ENCODE peak calls at places on chromosomes 1 and 21, in six cellular contexts. S is K562, R is GM12878, C is A549, V is upper lobe of left lung, A is HepG2. D is an unnamed sample.

GRCh38 chr1:233269656-233270055 is 25.9 kb downstream of the PCNX2 start:
- ATAC-seq in S (no peak), A (no peak), V (no peak), C (no peak), R (no peak), D (no peak)

GRCh38 chr1:210722410-210723081 is 393.8 kb downstream of the HHAT start:
- ATAC-seq in V (no peak), C (no peak), R (no peak), S (no peak), A (no peak), D (no peak)

GRCh38 chr1:62024690-62025089 is 170.0 kb upstream of the L1TD1 start:
- ATAC-seq in R (no peak), S (no peak), V (no peak), C (no peak), A (no peak), D (no peak)

GRCh38 chr1:169824153-169824552 is 29.4 kb upstream of the METTL18 start:
- ATAC-seq in A (peak), R (no peak), S (no peak), V (no peak), C (no peak), D (no peak)

GRCh38 chr1:76862447-76862846 is 4.8 kb upstream of the ST6GALNAC5 start:
- ATAC-seq in R (no peak), S (no peak), A (no peak), C (no peak), V (no peak), D (no peak)

GRCh38 chr1:36673207-36673606 is 190.5 kb upstream of the CSF3R start:
- ATAC-seq in V (no peak), R (no peak), C (no peak), S (no peak), A (no peak), D (no peak)

GRCh38 chr1:101262601-101263348 is 26.0 kb downstream of the S1PR1 start:
- ATAC-seq in A (no peak), S (peak), V (no peak), C (no peak), R (peak), D (no peak)

GRCh38 chr1:89635825-89636815 is 3.2 kb downstream of the LRRC8C start:
- ATAC-seq in S (no peak), C (no peak), R (no peak), V (no peak), A (no peak), D (no peak)

GRCh38 chr1:187715483-187715882 is 886.7 kb downstream of the PLA2G4A start:
- ATAC-seq in S (no peak), V (no peak), A (no peak), R (no peak), C (no peak), D (no peak)

GRCh38 chr1:41365772-41366427 is 4.7 kb downstream of the FOXO6 start:
- ATAC-seq in R (peak), A (no peak), C (no peak), S (no peak), V (no peak), D (no peak)

GRCh38 chr21:32604484-32604883 is 7.7 kb downstream of the CFAP298 start:
- ATAC-seq in S (no peak), V (no peak), C (no peak), R (no peak), A (no peak), D (no peak)

GRCh38 chr1:212291505-212292134 is 6.4 kb downstream of the PPP2R5A start:
- ATAC-seq in S (peak), R (peak), A (peak), V (peak), C (peak), D (no peak)

GRCh38 chr1:170967042-170967910 is 31.9 kb downstream of the MROH9 start:
- ATAC-seq in S (no peak), A (peak), V (peak), R (peak), C (peak), D (peak)

GRCh38 chr1:167501513-167502191 is 16.7 kb downstream of the CD247 start:
- ATAC-seq in V (no peak), A (no peak), R (no peak), C (no peak), S (peak), D (no peak)

GRCh38 chr1:154328318-154329151 is 3.2 kb downstream of the ATP8B2 start:
- ATAC-seq in S (no peak), A (no peak), R (peak), V (peak), C (no peak), D (peak)

GRCh38 chr21:36052860-36053766 is 7.2 kb downstream of the SETD4 start:
- ATAC-seq in V (no peak), A (no peak), R (no peak), S (no peak), C (no peak), D (no peak)

GRCh38 chr1:48038273-48038767 is 41.1 kb upstream of the TRABD2B start:
- ATAC-seq in S (no peak), A (no peak), V (no peak), R (no peak), C (no peak), D (no peak)

GRCh38 chr1:54464031-54464476 is 57.9 kb upstream of the SSBP3 start:
- ATAC-seq in V (no peak), R (peak), S (peak), C (no peak), A (no peak), D (no peak)

GRCh38 chr21:14114251-14114650 is 96.5 kb downstream of the LIPI start:
- ATAC-seq in A (no peak), R (no peak), C (no peak), S (no peak), V (no peak), D (no peak)

GRCh38 chr1:3126756-3127718 is 58.0 kb downstream of the PRDM16 start:
- ATAC-seq in V (no peak), R (no peak), S (no peak), C (no peak), A (no peak), D (no peak)

GRCh38 chr21:37564924-37565529 is 198.5 kb downstream of the DYRK1A start:
- ATAC-seq in C (peak), A (peak), V (no peak), S (peak), R (no peak), D (no peak)

GRCh38 chr1:54846301-54846700 is 40.7 kb downstream of the DHCR24 start:
- ATAC-seq in R (no peak), C (no peak), V (no peak), A (peak), S (no peak), D (no peak)

GRCh38 chr21:45865106-45865835 is 116.3 kb upstream of the COL6A1 start:
- ATAC-seq in V (no peak), R (no peak), A (no peak), C (no peak), S (no peak), D (no peak)

GRCh38 chr1:218983848-218984247 is 189.8 kb upstream of the LYPLAL1 start:
- ATAC-seq in S (peak), A (peak), C (peak), V (no peak), R (peak), D (no peak)

GRCh38 chr1:59052194-59052593 is 244.7 kb upstream of the FGGY start:
- ATAC-seq in V (no peak), S (peak), A (peak), C (no peak), R (no peak), D (no peak)

GRCh38 chr1:94823116-94823515 is 3.0 kb downstream of the SLC44A3 start:
- ATAC-seq in V (no peak), R (no peak), A (no peak), S (no peak), C (no peak), D (no peak)

GRCh38 chr1:36224537-36225297 is 474 bp downstream of the THRAP3 start:
- ATAC-seq in A (peak), S (peak), C (peak), V (peak), R (peak), D (peak)

GRCh38 chr1:32247452-32247851 is 430 bp downstream of the FAM167B start:
- ATAC-seq in C (no peak), S (peak), V (no peak), R (no peak), A (peak), D (peak)

DNA sequence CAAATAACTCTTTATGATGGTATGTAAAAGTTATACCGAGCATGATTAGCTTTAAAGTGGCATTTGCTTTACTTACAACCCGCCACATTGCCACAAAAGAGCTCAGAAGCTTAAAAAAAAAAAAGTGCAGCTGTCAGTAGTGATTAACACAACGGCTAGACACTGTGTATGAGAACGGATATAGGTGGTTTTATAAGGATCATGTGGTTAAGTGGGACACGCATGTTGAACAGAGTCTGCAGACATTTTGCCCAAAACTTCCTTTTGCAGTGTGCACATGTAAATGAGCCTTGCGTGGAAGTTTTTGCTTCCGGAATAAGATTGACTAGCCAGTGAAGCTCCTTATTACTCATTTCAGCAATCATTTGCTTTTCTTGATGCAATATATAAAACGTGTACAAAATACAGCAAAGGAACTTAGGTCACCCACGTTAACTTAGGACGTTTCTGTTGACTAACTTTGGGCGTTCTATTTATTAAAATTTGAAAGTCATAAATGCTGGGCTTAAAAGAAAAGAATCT is 58.7 kb upstream of the RGS1 start:
- ATAC-seq in S (no peak), V (peak), R (peak), A (no peak), C (no peak), D (peak)
- H3K27ac ChIP-seq in S (no peak), V (peak), R (peak), A (no peak), C (no peak), D (peak)

GRCh38 chr1:112395832-112396667 is at the start of gene CTTNBP2NL:
- ATAC-seq in V (peak), S (peak), R (peak), A (peak), C (peak), D (peak)
- TF ChIP-seq EP300 in V (no peak), S (no peak), R (no peak), A (no peak), C (no peak), D (no peak)

DNA sequence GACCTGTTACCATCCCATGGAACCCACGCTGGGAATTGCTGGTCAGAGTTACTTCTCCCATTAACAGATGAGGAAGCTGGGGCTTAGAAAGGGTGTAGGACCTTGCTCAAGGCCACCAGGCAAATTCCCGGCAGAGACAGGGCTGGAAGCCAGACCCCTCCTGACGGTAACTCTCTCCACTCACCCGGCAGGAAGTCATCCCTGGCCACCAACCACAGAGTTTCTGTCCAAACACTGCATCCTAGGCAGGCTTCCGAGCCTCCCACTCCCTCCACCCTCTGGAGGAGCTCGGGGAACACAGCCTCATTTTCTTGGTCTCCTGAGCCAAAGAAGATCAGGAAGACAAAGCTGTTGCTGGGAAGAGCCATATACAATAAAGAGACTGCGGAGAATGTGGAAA is 25.0 kb upstream of the ZNF436 start:
- ATAC-seq in S (peak), R (no peak), A (peak), C (no peak), V (peak), D (peak)
- H3K27ac ChIP-seq in S (no peak), R (no peak), A (no peak), C (peak), V (peak), D (no peak)

GRCh38 chr1:145927073-145927886 is at the start of gene RBM8A:
- ATAC-seq in R (peak), V (peak), C (peak), S (peak), A (peak), D (peak)
- TF ChIP-seq EP300 in R (peak), V (no peak), C (no peak), S (no peak), A (no peak), D (no peak)

GRCh38 chr1:84698718-84699117 is 8.5 kb upstream of the SSX2IP start:
- ATAC-seq in A (no peak), R (no peak), V (peak), C (peak), S (peak), D (peak)
- H3K27ac ChIP-seq in A (no peak), R (no peak), V (no peak), C (peak), S (peak), D (peak)

GRCh38 chr1:98949166-98949565 is 55.5 kb downstream of the PLPPR5 start:
- ATAC-seq in R (no peak), C (no peak), V (no peak), A (no peak), S (no peak), D (no peak)

GRCh38 chr1:98947071-98947470 is 57.6 kb downstream of the PLPPR5 start:
- ATAC-seq in V (no peak), C (no peak), R (no peak), S (no peak), A (no peak), D (no peak)

GRCh38 chr1:98949606-98950005 is 55.1 kb downstream of the PLPPR5 start:
- ATAC-seq in R (no peak), S (no peak), C (no peak), V (no peak), A (no peak), D (no peak)
- TF ChIP-seq EP300 in R (no peak), S (no peak), C (no peak), V (no peak), A (no peak), D (no peak)